ENCODE peak calls at places on chromosomes 3 and 15, in five cellular contexts. One of them, this sample, is unnamed.

GRCh38 chr15:96273317-96274086 is 57.0 kb upstream of the NR2F2 start:
- DNase-seq in mesendoderm: peak
- DNase-seq in GM23248: peak
- DNase-seq in bronchial epithelial cell: peak
- DNase-seq in brain microvascular endothelial cell: peak
- DNase-seq in this sample: no peak

GRCh38 chr15:77311020-77311419 is 108.9 kb downstream of the PEAK1 start:
- DNase-seq in GM23248: no peak
- DNase-seq in mesendoderm: no peak
- DNase-seq in bronchial epithelial cell: no peak
- DNase-seq in brain microvascular endothelial cell: no peak
- DNase-seq in this sample: no peak

GRCh38 chr3:25558106-25558505 is 106.6 kb downstream of the TOP2B start:
- DNase-seq in bronchial epithelial cell: no peak
- DNase-seq in brain microvascular endothelial cell: peak
- DNase-seq in GM23248: no peak
- DNase-seq in mesendoderm: no peak
- DNase-seq in this sample: no peak

GRCh38 chr15:59689626-59690236 is 611 bp upstream of the BNIP2 start:
- DNase-seq in brain microvascular endothelial cell: peak
- DNase-seq in GM23248: peak
- DNase-seq in bronchial epithelial cell: peak
- DNase-seq in mesendoderm: peak
- DNase-seq in this sample: peak

GRCh38 chr3:37210230-37210629 is 35.8 kb upstream of the LRRFIP2 start:
- DNase-seq in bronchial epithelial cell: peak
- DNase-seq in mesendoderm: no peak
- DNase-seq in brain microvascular endothelial cell: no peak
- DNase-seq in GM23248: peak
- DNase-seq in this sample: no peak

GRCh38 chr3:128320551-128321340 is 145.9 kb downstream of the DNAJB8 start:
- DNase-seq in bronchial epithelial cell: no peak
- DNase-seq in mesendoderm: no peak
- DNase-seq in brain microvascular endothelial cell: no peak
- DNase-seq in GM23248: no peak
- DNase-seq in this sample: no peak

GRCh38 chr15:100346866-100347512 is 5.2 kb upstream of the ADAMTS17 start:
- DNase-seq in GM23248: no peak
- DNase-seq in brain microvascular endothelial cell: no peak
- DNase-seq in bronchial epithelial cell: no peak
- DNase-seq in mesendoderm: no peak
- DNase-seq in this sample: no peak

GRCh38 chr3:133162906-133163305 is 124.7 kb downstream of the TMEM108 start:
- DNase-seq in GM23248: no peak
- DNase-seq in bronchial epithelial cell: no peak
- DNase-seq in mesendoderm: no peak
- DNase-seq in brain microvascular endothelial cell: no peak
- DNase-seq in this sample: no peak

GRCh38 chr15:43534897-43535296 is 17.5 kb downstream of the MAP1A start:
- DNase-seq in bronchial epithelial cell: no peak
- DNase-seq in brain microvascular endothelial cell: no peak
- DNase-seq in mesendoderm: no peak
- DNase-seq in GM23248: no peak
- DNase-seq in this sample: no peak

GRCh38 chr15:67178569-67179210 is 75.8 kb downstream of the AAGAB start:
- DNase-seq in mesendoderm: peak
- DNase-seq in bronchial epithelial cell: peak
- DNase-seq in GM23248: peak
- DNase-seq in brain microvascular endothelial cell: peak
- DNase-seq in this sample: peak

GRCh38 chr3:195253981-195254432 is 17.0 kb downstream of the XXYLT1 start:
- DNase-seq in bronchial epithelial cell: no peak
- DNase-seq in brain microvascular endothelial cell: no peak
- DNase-seq in mesendoderm: no peak
- DNase-seq in GM23248: no peak
- DNase-seq in this sample: no peak

GRCh38 chr3:172259191-172259590 is 189.1 kb downstream of the GHSR start:
- DNase-seq in mesendoderm: no peak
- DNase-seq in bronchial epithelial cell: no peak
- DNase-seq in GM23248: peak
- DNase-seq in brain microvascular endothelial cell: peak
- DNase-seq in this sample: no peak

GRCh38 chr3:135056084-135056730 is 261.1 kb downstream of the EPHB1 start:
- DNase-seq in brain microvascular endothelial cell: no peak
- DNase-seq in bronchial epithelial cell: no peak
- DNase-seq in GM23248: no peak
- DNase-seq in mesendoderm: no peak
- DNase-seq in this sample: no peak

GRCh38 chr3:146145642-146146041 is 15.3 kb downstream of the PLOD2 start:
- DNase-seq in GM23248: no peak
- DNase-seq in brain microvascular endothelial cell: no peak
- DNase-seq in bronchial epithelial cell: no peak
- DNase-seq in mesendoderm: no peak
- DNase-seq in this sample: no peak

GRCh38 chr15:99253381-99254090 is 2.3 kb downstream of the LRRC28 start:
- DNase-seq in mesendoderm: no peak
- DNase-seq in GM23248: peak
- DNase-seq in bronchial epithelial cell: no peak
- DNase-seq in brain microvascular endothelial cell: peak
- DNase-seq in this sample: no peak

GRCh38 chr3:99568936-99569335 is 69.5 kb upstream of the COL8A1 start:
- DNase-seq in brain microvascular endothelial cell: no peak
- DNase-seq in mesendoderm: no peak
- DNase-seq in bronchial epithelial cell: no peak
- DNase-seq in GM23248: no peak
- DNase-seq in this sample: no peak

GRCh38 chr3:127008236-127008635 is 25.3 kb downstream of the PLXNA1 start:
- DNase-seq in brain microvascular endothelial cell: no peak
- DNase-seq in mesendoderm: no peak
- DNase-seq in GM23248: no peak
- DNase-seq in bronchial epithelial cell: no peak
- DNase-seq in this sample: no peak

GRCh38 chr3:36843065-36844051 is 79.0 kb upstream of the DCLK3 start:
- DNase-seq in mesendoderm: peak
- DNase-seq in brain microvascular endothelial cell: peak
- DNase-seq in bronchial epithelial cell: peak
- DNase-seq in GM23248: peak
- DNase-seq in this sample: no peak

GRCh38 chr3:104066658-104067057 is 1300.1 kb upstream of the ALCAM start:
- DNase-seq in mesendoderm: peak
- DNase-seq in brain microvascular endothelial cell: peak
- DNase-seq in bronchial epithelial cell: peak
- DNase-seq in GM23248: peak
- DNase-seq in this sample: no peak

GRCh38 chr3:179653777-179654117 is 907 bp downstream of the USP13 start:
- DNase-seq in GM23248: no peak
- DNase-seq in brain microvascular endothelial cell: peak
- DNase-seq in bronchial epithelial cell: no peak
- DNase-seq in mesendoderm: no peak
- DNase-seq in this sample: no peak

GRCh38 chr3:42072583-42072924 is 18.6 kb upstream of the TRAK1 start:
- DNase-seq in brain microvascular endothelial cell: no peak
- DNase-seq in mesendoderm: no peak
- DNase-seq in bronchial epithelial cell: no peak
- DNase-seq in GM23248: no peak
- DNase-seq in this sample: no peak

GRCh38 chr15:84812842-84813241 is 4.3 kb upstream of the ALPK3 start:
- DNase-seq in bronchial epithelial cell: peak
- DNase-seq in GM23248: no peak
- DNase-seq in brain microvascular endothelial cell: no peak
- DNase-seq in mesendoderm: no peak
- DNase-seq in this sample: no peak

GRCh38 chr3:129503387-129504010 is 24.9 kb upstream of the RHO start:
- DNase-seq in bronchial epithelial cell: peak
- DNase-seq in brain microvascular endothelial cell: no peak
- DNase-seq in mesendoderm: no peak
- DNase-seq in GM23248: no peak
- DNase-seq in this sample: no peak

GRCh38 chr15:92098869-92099268 is 245.4 kb downstream of the SLCO3A1 start:
- DNase-seq in GM23248: no peak
- DNase-seq in mesendoderm: peak
- DNase-seq in brain microvascular endothelial cell: no peak
- DNase-seq in bronchial epithelial cell: no peak
- DNase-seq in this sample: no peak

GRCh38 chr3:129238945-129239705 is 10.3 kb upstream of the COPG1 start:
- DNase-seq in bronchial epithelial cell: peak
- DNase-seq in GM23248: peak
- DNase-seq in brain microvascular endothelial cell: no peak
- DNase-seq in mesendoderm: no peak
- DNase-seq in this sample: peak

GRCh38 chr3:13932578-13933295 is 52.9 kb upstream of the WNT7A start:
- DNase-seq in GM23248: peak
- DNase-seq in brain microvascular endothelial cell: no peak
- DNase-seq in mesendoderm: no peak
- DNase-seq in bronchial epithelial cell: no peak
- DNase-seq in this sample: no peak

GRCh38 chr3:126836220-126836860 is 132.3 kb downstream of the CHCHD6 start:
- DNase-seq in bronchial epithelial cell: no peak
- DNase-seq in mesendoderm: no peak
- DNase-seq in brain microvascular endothelial cell: no peak
- DNase-seq in GM23248: no peak
- DNase-seq in this sample: no peak

GRCh38 chr15:80093854-80094418 is 34.5 kb downstream of the ZFAND6 start:
- DNase-seq in bronchial epithelial cell: peak
- DNase-seq in brain microvascular endothelial cell: no peak
- DNase-seq in mesendoderm: peak
- DNase-seq in GM23248: no peak
- DNase-seq in this sample: no peak

GRCh38 chr3:181239456-181239855 is 249.9 kb upstream of the DNAJC19 start:
- DNase-seq in bronchial epithelial cell: no peak
- DNase-seq in brain microvascular endothelial cell: no peak
- DNase-seq in mesendoderm: no peak
- DNase-seq in GM23248: no peak
- DNase-seq in this sample: no peak

GRCh38 chr3:157700405-157700804 is 197.2 kb upstream of the VEPH1 start:
- DNase-seq in GM23248: no peak
- DNase-seq in bronchial epithelial cell: no peak
- DNase-seq in brain microvascular endothelial cell: no peak
- DNase-seq in mesendoderm: peak
- DNase-seq in this sample: no peak

GRCh38 chr3:69774029-69774428 is 34.8 kb downstream of the MITF start:
- DNase-seq in brain microvascular endothelial cell: no peak
- DNase-seq in bronchial epithelial cell: peak
- DNase-seq in mesendoderm: no peak
- DNase-seq in GM23248: no peak
- DNase-seq in this sample: peak

GRCh38 chr15:92693922-92694331 is 38.4 kb upstream of the FAM174B start:
- DNase-seq in GM23248: peak
- DNase-seq in brain microvascular endothelial cell: peak
- DNase-seq in bronchial epithelial cell: peak
- DNase-seq in mesendoderm: peak
- DNase-seq in this sample: no peak

GRCh38 chr15:69554321-69554961 is 101.8 kb downstream of the RPLP1 start:
- DNase-seq in GM23248: no peak
- DNase-seq in mesendoderm: peak
- DNase-seq in brain microvascular endothelial cell: no peak
- DNase-seq in bronchial epithelial cell: no peak
- DNase-seq in this sample: no peak

GRCh38 chr3:46693897-46694235 is 387 bp upstream of the ALS2CL start:
- DNase-seq in GM23248: peak
- DNase-seq in bronchial epithelial cell: no peak
- DNase-seq in brain microvascular endothelial cell: no peak
- DNase-seq in mesendoderm: no peak
- DNase-seq in this sample: no peak

GRCh38 chr3:162684260-162684659 is 1187.7 kb downstream of the OTOL1 start:
- DNase-seq in bronchial epithelial cell: no peak
- DNase-seq in mesendoderm: no peak
- DNase-seq in brain microvascular endothelial cell: no peak
- DNase-seq in GM23248: no peak
- DNase-seq in this sample: no peak
- H3K4me3 ChIP-seq in bronchial epithelial cell: no peak
- H3K4me3 ChIP-seq in mesendoderm: no peak
- H3K4me3 ChIP-seq in brain microvascular endothelial cell: no peak
- H3K4me3 ChIP-seq in GM23248: no peak
- H3K4me3 ChIP-seq in this sample: no peak

DNA sequence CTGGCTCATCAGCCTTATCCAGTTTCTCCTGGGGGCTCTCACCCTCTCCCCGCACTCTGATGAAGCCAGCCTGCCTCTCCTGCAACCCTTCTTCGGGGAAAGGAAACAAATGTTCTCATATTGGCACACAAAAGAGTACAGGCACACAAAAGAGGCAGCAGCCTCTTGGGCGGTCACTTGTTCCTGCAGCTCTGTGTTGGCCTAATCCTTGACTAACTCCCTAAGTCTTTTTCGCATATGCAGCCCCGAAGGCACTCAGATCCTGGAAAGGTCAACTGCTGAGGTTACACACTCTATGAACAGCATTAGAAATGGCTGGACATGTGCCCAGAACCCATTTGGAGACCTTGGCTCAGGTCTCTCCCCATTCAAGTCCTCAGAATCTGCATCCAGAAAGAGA is 7.4 kb upstream of the CAMP start:
- DNase-seq in bronchial epithelial cell: no peak
- DNase-seq in brain microvascular endothelial cell: no peak
- DNase-seq in GM23248: no peak
- DNase-seq in mesendoderm: no peak
- DNase-seq in this sample: peak
- H3K4me3 ChIP-seq in bronchial epithelial cell: no peak
- H3K4me3 ChIP-seq in brain microvascular endothelial cell: no peak
- H3K4me3 ChIP-seq in GM23248: no peak
- H3K4me3 ChIP-seq in mesendoderm: no peak
- H3K4me3 ChIP-seq in this sample: no peak

DNA sequence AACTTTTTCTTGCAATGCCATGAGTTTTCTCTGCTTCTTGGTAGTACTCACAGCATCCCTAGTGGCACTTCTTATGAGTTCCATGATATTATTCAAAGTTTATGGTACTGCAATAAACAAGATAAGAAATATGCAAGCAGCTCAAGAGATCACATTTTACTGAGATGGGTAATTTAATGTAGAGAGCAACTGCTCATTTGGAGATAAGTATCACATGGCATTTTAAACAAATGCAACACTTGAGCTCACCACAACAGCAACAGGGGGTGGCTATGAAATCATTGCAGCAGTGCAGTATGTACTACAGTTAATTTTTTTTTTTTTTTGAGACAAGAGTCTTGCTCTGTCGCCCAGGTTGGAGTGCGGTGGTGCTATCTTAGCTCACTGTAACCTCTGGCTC is 85.1 kb downstream of the WDR49 start:
- DNase-seq in brain microvascular endothelial cell: no peak
- DNase-seq in GM23248: no peak
- DNase-seq in mesendoderm: no peak
- DNase-seq in bronchial epithelial cell: no peak
- DNase-seq in this sample: no peak
- H3K4me3 ChIP-seq in brain microvascular endothelial cell: no peak
- H3K4me3 ChIP-seq in GM23248: no peak
- H3K4me3 ChIP-seq in mesendoderm: no peak
- H3K4me3 ChIP-seq in bronchial epithelial cell: no peak
- H3K4me3 ChIP-seq in this sample: no peak

GRCh38 chr3:71495708-71496472 is 87.6 kb downstream of the FOXP1 start:
- DNase-seq in brain microvascular endothelial cell: peak
- DNase-seq in mesendoderm: peak
- DNase-seq in GM23248: peak
- DNase-seq in bronchial epithelial cell: peak
- DNase-seq in this sample: no peak
- H3K4me3 ChIP-seq in brain microvascular endothelial cell: peak
- H3K4me3 ChIP-seq in mesendoderm: no peak
- H3K4me3 ChIP-seq in GM23248: peak
- H3K4me3 ChIP-seq in bronchial epithelial cell: no peak
- H3K4me3 ChIP-seq in this sample: peak